ENCODE peak calls at places on chromosomes 1 and 21, in four cellular contexts. W is upper lobe of right lung, D is ovary, M is fibroblast of lung. V is an unnamed sample.

GRCh38 chr1:230248876-230249275 is 177.3 kb downstream of the PGBD5 start:
- DNase-seq in M (no peak), W (no peak), D (no peak), V (no peak)

GRCh38 chr1:234149217-234149616 is 224.0 kb upstream of the COA6 start:
- DNase-seq in W (no peak), M (no peak), D (no peak), V (no peak)

GRCh38 chr1:78061825-78062523 is 16.2 kb downstream of the GIPC2 start:
- DNase-seq in W (no peak), D (no peak), M (peak), V (no peak)

GRCh38 chr1:209257021-209257420 is 326.5 kb upstream of the CAMK1G start:
- DNase-seq in W (no peak), D (no peak), M (no peak), V (no peak)

GRCh38 chr1:235613617-235614016 is 36.0 kb downstream of the GNG4 start:
- DNase-seq in D (no peak), W (no peak), M (no peak), V (no peak)

GRCh38 chr1:220338759-220339158 is 66.5 kb upstream of the RAB3GAP2 start:
- DNase-seq in M (no peak), D (no peak), W (no peak), V (no peak)

GRCh38 chr1:210125143-210125542 is 107.5 kb upstream of the SERTAD4 start:
- DNase-seq in W (no peak), M (no peak), D (no peak), V (no peak)

GRCh38 chr1:58899581-58900271 is 115.9 kb upstream of the JUN start:
- DNase-seq in M (no peak), W (no peak), D (no peak), V (no peak)

GRCh38 chr1:30527511-30528140 is 195.8 kb downstream of the MATN1 start:
- DNase-seq in W (peak), D (peak), M (no peak), V (no peak)

GRCh38 chr1:22976461-22977243 is 4.0 kb upstream of the LACTBL1 start:
- DNase-seq in M (peak), W (peak), D (peak), V (peak)

GRCh38 chr1:9766759-9767442 is 56.9 kb downstream of the CLSTN1 start:
- DNase-seq in D (no peak), M (peak), W (no peak), V (no peak)

GRCh38 chr1:6359568-6360496 is 33.7 kb downstream of the ACOT7 start:
- DNase-seq in M (peak), D (peak), W (peak), V (peak)

GRCh38 chr1:38892976-38893375 is 11.6 kb upstream of the GJA9 start:
- DNase-seq in D (no peak), M (no peak), W (no peak), V (no peak)

GRCh38 chr1:243765676-243766075 is 84.4 kb downstream of the AKT3 start:
- DNase-seq in M (no peak), W (no peak), D (no peak), V (no peak)

GRCh38 chr21:27571706-27572105 is 604.8 kb upstream of the ADAMTS5 start:
- DNase-seq in W (no peak), M (peak), D (no peak), V (no peak)

GRCh38 chr1:17596651-17597509 is 57.4 kb downstream of the ARHGEF10L start:
- DNase-seq in M (no peak), D (no peak), W (peak), V (no peak)

GRCh38 chr1:110196917-110197782 is 13.0 kb upstream of the KCNC4 start:
- DNase-seq in M (peak), W (no peak), D (no peak), V (no peak)

GRCh38 chr1:225811622-225812487 is 1.9 kb downstream of the EPHX1 start:
- DNase-seq in D (no peak), W (no peak), M (peak), V (no peak)

GRCh38 chr21:29904359-29905282 is 35.2 kb downstream of the GRIK1 start:
- DNase-seq in W (no peak), M (peak), D (no peak), V (no peak)

GRCh38 chr1:67451815-67452214 is 21.6 kb upstream of the SERBP1 start:
- DNase-seq in D (no peak), W (no peak), M (no peak), V (no peak)

GRCh38 chr1:228830954-228831481 is 95.7 kb downstream of the RHOU start:
- DNase-seq in M (peak), D (no peak), W (no peak), V (no peak)

GRCh38 chr21:23016617-23017016 is 2018.4 kb downstream of the NCAM2 start:
- DNase-seq in M (no peak), D (no peak), W (no peak), V (no peak)

GRCh38 chr1:3910769-3911520 is 10.9 kb upstream of the C1orf174 start:
- DNase-seq in D (peak), M (peak), W (peak), V (peak)

GRCh38 chr1:106523448-106523847 is 533.0 kb upstream of the PRMT6 start:
- DNase-seq in D (no peak), M (no peak), W (no peak), V (no peak)

GRCh38 chr1:169891539-169891885 is 2.2 kb downstream of the SCYL3 start:
- DNase-seq in M (no peak), D (no peak), W (no peak), V (no peak)

GRCh38 chr1:177119311-177119710 is 45.2 kb downstream of the ASTN1 start:
- DNase-seq in W (no peak), D (no peak), M (no peak), V (no peak)

GRCh38 chr21:38080888-38081287 is 164.6 kb upstream of the KCNJ6 start:
- DNase-seq in W (no peak), M (no peak), D (no peak), V (no peak)

GRCh38 chr21:27168084-27168483 is 201.2 kb upstream of the ADAMTS5 start:
- DNase-seq in M (peak), W (no peak), D (no peak), V (no peak)

GRCh38 chr21:33794586-33794985 is 121.0 kb downstream of the ATP5PO start:
- DNase-seq in D (no peak), W (no peak), M (no peak), V (no peak)
- TF ChIP-seq CTCF in D (no peak), W (no peak), M (no peak), V (no peak)

GRCh38 chr1:45522324-45523104 is 830 bp upstream of the PRDX1 start:
- DNase-seq in M (no peak), W (no peak), D (peak), V (no peak)
- TF ChIP-seq CTCF in M (no peak), W (no peak), D (no peak), V (no peak)

GRCh38 chr1:43147625-43148319 is 24.3 kb downstream of the EBNA1BP2 start:
- DNase-seq in W (peak), D (peak), M (peak), V (no peak)

GRCh38 chr1:43144228-43144627 is 27.9 kb downstream of the EBNA1BP2 start:
- DNase-seq in W (no peak), M (peak), D (no peak), V (no peak)

GRCh38 chr1:43140010-43140409 is 32.1 kb downstream of the EBNA1BP2 start:
- DNase-seq in D (no peak), W (no peak), M (no peak), V (no peak)

GRCh38 chr1:43140583-43140982 is 31.5 kb downstream of the EBNA1BP2 start:
- DNase-seq in W (no peak), D (no peak), M (no peak), V (no peak)

GRCh38 chr1:43143441-43143888 is 28.6 kb downstream of the EBNA1BP2 start:
- DNase-seq in D (no peak), M (no peak), W (no peak), V (no peak)
- TF ChIP-seq CTCF in D (no peak), M (peak), W (peak), V (no peak)

GRCh38 chr1:1430114-1430982 is 5.1 kb upstream of the VWA1 start:
- DNase-seq in M (peak), W (peak), D (peak), V (no peak)
- TF ChIP-seq CTCF in M (no peak), W (peak), D (peak), V (no peak)

DNA sequence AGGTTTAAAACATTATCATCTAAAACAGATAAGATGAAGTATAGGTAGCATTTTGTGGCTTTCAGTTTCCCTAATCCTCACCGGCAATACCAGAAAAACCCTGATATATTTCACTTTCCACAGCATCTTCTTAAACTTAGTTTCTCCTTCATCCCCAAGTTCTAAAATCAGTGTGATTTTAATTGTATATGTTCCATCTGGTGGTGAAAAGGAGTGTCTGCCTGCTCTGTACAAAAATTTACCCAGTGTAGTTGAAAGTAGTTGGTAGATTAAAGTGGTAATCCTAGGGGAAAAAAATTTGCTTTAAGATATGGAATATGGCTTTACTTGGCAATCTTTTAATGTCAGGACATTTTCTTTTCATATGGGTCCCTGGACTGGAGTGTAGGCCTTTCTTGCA is 74.3 kb downstream of the CEP350 start:
- DNase-seq in W (no peak), D (no peak), M (no peak), V (no peak)
- TF ChIP-seq CTCF in W (no peak), D (peak), M (peak), V (no peak)

GRCh38 chr1:212762839-212763238 is 28.7 kb downstream of the NSL1 start:
- DNase-seq in M (no peak), W (no peak), D (no peak), V (no peak)

GRCh38 chr1:212754715-212755114 is 36.9 kb downstream of the NSL1 start:
- DNase-seq in W (no peak), D (no peak), M (no peak), V (no peak)

GRCh38 chr1:212762234-212762633 is 29.3 kb downstream of the NSL1 start:
- DNase-seq in W (no peak), D (no peak), M (no peak), V (no peak)

GRCh38 chr1:212759683-212760082 is 31.9 kb downstream of the NSL1 start:
- DNase-seq in W (no peak), M (no peak), D (no peak), V (no peak)

DNA sequence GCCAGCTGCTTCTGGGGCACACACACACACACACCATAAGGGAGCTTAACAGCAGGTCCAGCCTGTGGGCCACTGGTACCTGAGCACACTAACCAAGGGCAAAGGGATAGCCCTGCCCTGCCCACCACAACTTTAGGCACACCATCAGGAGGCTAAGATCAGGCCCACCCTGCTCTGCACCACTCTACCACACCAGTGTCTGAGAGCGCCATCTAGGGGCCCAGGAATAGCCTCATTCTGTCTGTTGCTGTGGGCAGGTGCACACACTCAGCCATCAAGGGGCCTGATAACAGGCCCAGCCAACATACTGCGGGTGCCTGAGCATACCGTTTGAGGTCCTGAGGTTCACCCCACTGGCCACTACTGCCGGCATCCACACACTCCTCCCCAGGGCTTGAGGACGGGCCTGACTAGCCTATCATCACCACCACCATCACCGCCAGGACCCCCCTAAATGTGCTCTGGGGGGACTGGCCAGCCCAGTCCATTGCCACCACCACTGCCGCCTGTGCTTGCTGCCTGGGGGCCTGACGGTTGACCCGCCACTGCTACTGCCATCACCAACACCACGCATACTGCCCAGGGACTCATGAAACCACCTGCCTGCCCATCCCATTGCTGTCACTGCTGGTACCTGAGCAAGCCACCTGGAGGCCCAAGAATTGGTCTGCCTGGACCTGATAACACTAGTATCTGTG is 31.3 kb downstream of the NSL1 start:
- DNase-seq in D (no peak), W (no peak), M (no peak), V (peak)
- TF ChIP-seq CTCF in D (no peak), W (peak), M (peak), V (peak)

GRCh38 chr1:199071080-199071479 is 432.2 kb downstream of the PTPRC start:
- DNase-seq in D (no peak), W (no peak), M (no peak), V (no peak)
- TF ChIP-seq CTCF in D (no peak), W (no peak), M (no peak), V (no peak)